ENCODE peak calls at places on chromosome X, in eight cellular contexts. F is NCI-H1105; X is HEK293T; G is glutamatergic neuron; A is activated CD4-positive, alpha-beta T cell treated with anti-CD3 and anti-CD28 coated beads, Interleukin-2, amount 10 ng/mL, durations not matched to agents 24 days and 14 days; N is astrocyte of the cerebellum; V is central memory CD4-positive, alpha-beta T cell; R is HCEC 1CT. H is an unnamed sample.

GRCh38 chrX:80432863-80433262 is 12.6 kb downstream of the TENT5D start:
- DNase-seq in N (no peak), R (no peak), F (no peak), X (no peak), V (no peak), G (no peak), A (no peak), H (no peak)

GRCh38 chrX:85573801-85574200 is 194.3 kb upstream of the POF1B start:
- DNase-seq in F (no peak), A (no peak), X (no peak), R (no peak), N (no peak), V (no peak), G (no peak), H (no peak)

GRCh38 chrX:37976153-37976552 is 30.2 kb upstream of the SYTL5 start:
- DNase-seq in X (no peak), A (no peak), G (no peak), R (no peak), F (no peak), V (no peak), N (no peak), H (no peak)

GRCh38 chrX:77451041-77451440 is 3.9 kb downstream of the FGF16 start:
- DNase-seq in A (no peak), X (no peak), V (no peak), R (peak; percentile 47), F (no peak), N (no peak), G (no peak), H (no peak)

GRCh38 chrX:4277122-4277521 is 563.7 kb upstream of the PRKX start:
- DNase-seq in G (no peak), X (peak; percentile 7), A (no peak), V (no peak), F (no peak), N (no peak), R (no peak), H (no peak)

GRCh38 chrX:14676431-14676830 is 147.1 kb downstream of the GLRA2 start:
- DNase-seq in R (no peak), A (no peak), V (no peak), X (no peak), F (no peak), N (no peak), G (no peak), H (no peak)

GRCh38 chrX:139112432-139112831 is 400.9 kb upstream of the FGF13 start:
- DNase-seq in F (no peak), A (no peak), V (no peak), X (no peak), R (peak; percentile 41), N (peak; percentile 46), G (no peak), H (no peak)

GRCh38 chrX:47623540-47624027 is 3.9 kb upstream of the SYN1 start:
- DNase-seq in R (peak; percentile 71), A (peak; percentile 75), X (peak; percentile 83), F (peak; percentile 69), N (peak; percentile 33), G (peak; percentile 73), V (peak; percentile 41), H (peak; percentile 82)

GRCh38 chrX:17738002-17738713 is 865 bp downstream of the SCML1 start:
- DNase-seq in G (peak; percentile 28), X (peak; percentile 16), F (peak; percentile 14), N (no peak), A (peak; percentile 80), R (peak; percentile 13), V (peak; percentile 78), H (no peak)

GRCh38 chrX:47179221-47179927 is 14.3 kb upstream of the UBA1 start:
- DNase-seq in R (no peak), V (no peak), F (no peak), X (no peak), G (no peak), N (no peak), A (no peak), H (no peak)

GRCh38 chrX:45295587-45295986 is 94.9 kb upstream of the DIPK2B start:
- DNase-seq in R (peak; percentile 56), V (no peak), X (peak; percentile 47), F (peak; percentile 60), N (peak; percentile 34), G (no peak), A (no peak), H (no peak)

GRCh38 chrX:11261260-11261659 is 32.0 kb upstream of the AMELX start:
- DNase-seq in V (no peak), R (peak; percentile 77), X (no peak), F (no peak), A (no peak), N (peak; percentile 8), G (no peak), H (no peak)

GRCh38 chrX:130055899-130056298 is 54.4 kb downstream of the ELF4 start:
- DNase-seq in V (no peak), X (no peak), G (no peak), F (no peak), R (no peak), A (no peak), N (no peak), H (no peak)

GRCh38 chrX:37922926-37923325 is 75.6 kb upstream of the DYNLT3 start:
- DNase-seq in R (no peak), A (no peak), N (no peak), G (no peak), F (no peak), V (no peak), X (no peak), H (no peak)

GRCh38 chrX:39492495-39493162 is 605.1 kb downstream of the BCOR start:
- DNase-seq in F (no peak), A (no peak), R (no peak), V (no peak), N (no peak), X (no peak), G (no peak), H (no peak)

GRCh38 chrX:134711135-134711941 is 53.1 kb upstream of the PLAC1 start:
- DNase-seq in V (no peak), A (no peak), X (no peak), G (no peak), N (no peak), R (no peak), F (no peak), H (no peak)

GRCh38 chrX:104137496-104137895 is 19.3 kb downstream of the SLC25A53 start:
- DNase-seq in X (no peak), R (no peak), F (no peak), G (no peak), N (no peak), V (no peak), A (no peak), H (no peak)

GRCh38 chrX:13574600-13574999 is 5.2 kb downstream of the EGFL6 start:
- DNase-seq in G (no peak), R (no peak), V (no peak), A (no peak), X (no peak), N (no peak), F (no peak), H (no peak)

GRCh38 chrX:13330446-13330845 is 10.6 kb upstream of the ATXN3L start:
- DNase-seq in A (no peak), G (no peak), V (no peak), F (no peak), N (no peak), R (no peak), X (no peak), H (no peak)

GRCh38 chrX:123993326-123993725 is 31.8 kb downstream of the STAG2 start:
- DNase-seq in F (no peak), V (no peak), G (no peak), R (peak; percentile 75), X (no peak), N (peak; percentile 26), A (no peak), H (no peak)

GRCh38 chrX:129719931-129720520 is 18.8 kb upstream of the XPNPEP2 start:
- DNase-seq in X (no peak), N (no peak), V (no peak), A (no peak), F (no peak), G (no peak), R (no peak), H (no peak)